ENCODE peak calls at places on chromosomes 1 and 21, in five cellular contexts. One of them, this sample, is unnamed.

GRCh38 chr1:209643295-209644020 is 8.8 kb downstream of the LAMB3 start:
- DNase-seq in GM12865: no peak
- DNase-seq in lung: peak; percentile 62
- DNase-seq in coronary artery: no peak
- DNase-seq in lower lobe of right lung: no peak
- DNase-seq in this sample: no peak

GRCh38 chr1:184237588-184237987 is 149.2 kb upstream of the C1orf21 start:
- DNase-seq in lower lobe of right lung: no peak
- DNase-seq in lung: no peak
- DNase-seq in coronary artery: no peak
- DNase-seq in GM12865: no peak
- DNase-seq in this sample: no peak

GRCh38 chr1:197467881-197468280 is 199.8 kb downstream of the CRB1 start:
- DNase-seq in lower lobe of right lung: no peak
- DNase-seq in coronary artery: no peak
- DNase-seq in GM12865: no peak
- DNase-seq in lung: no peak
- DNase-seq in this sample: no peak

GRCh38 chr1:63316540-63316939 is 5.8 kb upstream of the FOXD3 start:
- DNase-seq in coronary artery: no peak
- DNase-seq in GM12865: no peak
- DNase-seq in lower lobe of right lung: no peak
- DNase-seq in lung: no peak
- DNase-seq in this sample: no peak

GRCh38 chr1:150558761-150559626 is 9.8 kb downstream of the ADAMTSL4 start:
- DNase-seq in lung: no peak
- DNase-seq in lower lobe of right lung: peak; percentile 74
- DNase-seq in coronary artery: peak; percentile 84
- DNase-seq in GM12865: peak; percentile 10
- DNase-seq in this sample: no peak

GRCh38 chr1:232389744-232390143 is 240.2 kb downstream of the SIPA1L2 start:
- DNase-seq in lower lobe of right lung: no peak
- DNase-seq in lung: no peak
- DNase-seq in GM12865: no peak
- DNase-seq in coronary artery: no peak
- DNase-seq in this sample: no peak

GRCh38 chr1:6009120-6010040 is 17.2 kb upstream of the NPHP4 start:
- DNase-seq in lower lobe of right lung: peak; percentile 41
- DNase-seq in GM12865: no peak
- DNase-seq in coronary artery: no peak
- DNase-seq in lung: no peak
- DNase-seq in this sample: no peak

GRCh38 chr1:223403184-223403815 is 10.1 kb downstream of the CCDC185 start:
- DNase-seq in lung: no peak
- DNase-seq in GM12865: no peak
- DNase-seq in coronary artery: no peak
- DNase-seq in lower lobe of right lung: no peak
- DNase-seq in this sample: no peak

GRCh38 chr1:229557214-229557850 is 1.2 kb downstream of the ABCB10 start:
- DNase-seq in lung: no peak
- DNase-seq in coronary artery: no peak
- DNase-seq in lower lobe of right lung: no peak
- DNase-seq in GM12865: peak; percentile 75
- DNase-seq in this sample: no peak

GRCh38 chr21:39952265-39952664 is 85.0 kb downstream of the PCP4 start:
- DNase-seq in lung: no peak
- DNase-seq in GM12865: no peak
- DNase-seq in lower lobe of right lung: no peak
- DNase-seq in coronary artery: no peak
- DNase-seq in this sample: no peak

GRCh38 chr1:34127006-34128000 is 37.7 kb downstream of the CSMD2 start:
- DNase-seq in lung: no peak
- DNase-seq in coronary artery: peak; percentile 28
- DNase-seq in GM12865: no peak
- DNase-seq in lower lobe of right lung: no peak
- DNase-seq in this sample: no peak

GRCh38 chr1:60017831-60018230 is 55.7 kb downstream of the C1orf87 start:
- DNase-seq in GM12865: no peak
- DNase-seq in lung: no peak
- DNase-seq in coronary artery: no peak
- DNase-seq in lower lobe of right lung: no peak
- DNase-seq in this sample: no peak

GRCh38 chr1:37720231-37721130 is 28.2 kb downstream of the CDCA8 start:
- DNase-seq in lung: no peak
- DNase-seq in lower lobe of right lung: no peak
- DNase-seq in GM12865: no peak
- DNase-seq in coronary artery: no peak
- DNase-seq in this sample: no peak

GRCh38 chr1:50656931-50657330 is 233.7 kb upstream of the DMRTA2 start:
- DNase-seq in lower lobe of right lung: no peak
- DNase-seq in coronary artery: no peak
- DNase-seq in GM12865: no peak
- DNase-seq in lung: no peak
- DNase-seq in this sample: no peak

GRCh38 chr1:23544444-23545389 is 13.7 kb upstream of the E2F2 start:
- DNase-seq in lung: peak; percentile 78
- DNase-seq in coronary artery: peak; percentile 84
- DNase-seq in lower lobe of right lung: peak; percentile 77
- DNase-seq in GM12865: peak; percentile 89
- DNase-seq in this sample: peak; percentile 76

GRCh38 chr1:167447521-167448136 is 70.7 kb downstream of the CD247 start:
- DNase-seq in lung: no peak
- DNase-seq in coronary artery: peak; percentile 57
- DNase-seq in lower lobe of right lung: peak; percentile 66
- DNase-seq in GM12865: peak; percentile 58
- DNase-seq in this sample: no peak

GRCh38 chr1:228417061-228417460 is 400 bp upstream of the TRIM17 start:
- DNase-seq in GM12865: no peak
- DNase-seq in lung: no peak
- DNase-seq in lower lobe of right lung: no peak
- DNase-seq in coronary artery: no peak
- DNase-seq in this sample: no peak

GRCh38 chr1:71424536-71424935 is 343.7 kb upstream of the ZRANB2 start:
- DNase-seq in GM12865: no peak
- DNase-seq in lower lobe of right lung: no peak
- DNase-seq in coronary artery: no peak
- DNase-seq in lung: no peak
- DNase-seq in this sample: no peak

GRCh38 chr1:202622388-202622787 is 87.9 kb downstream of the SYT2 start:
- DNase-seq in lung: no peak
- DNase-seq in GM12865: no peak
- DNase-seq in coronary artery: no peak
- DNase-seq in lower lobe of right lung: no peak
- DNase-seq in this sample: no peak

GRCh38 chr1:1296070-1297061 is 11.4 kb downstream of the ACAP3 start:
- DNase-seq in lower lobe of right lung: no peak
- DNase-seq in coronary artery: no peak
- DNase-seq in GM12865: no peak
- DNase-seq in lung: no peak
- DNase-seq in this sample: no peak

GRCh38 chr1:51690285-51690961 is 73.5 kb downstream of the OSBPL9 start:
- DNase-seq in lung: no peak
- DNase-seq in lower lobe of right lung: no peak
- DNase-seq in coronary artery: no peak
- DNase-seq in GM12865: no peak
- DNase-seq in this sample: no peak

GRCh38 chr1:218585565-218586184 is 240.5 kb downstream of the TGFB2 start:
- DNase-seq in lower lobe of right lung: no peak
- DNase-seq in GM12865: no peak
- DNase-seq in coronary artery: no peak
- DNase-seq in lung: no peak
- DNase-seq in this sample: no peak

GRCh38 chr1:153357853-153358690 is at the start of gene S100A9:
- DNase-seq in coronary artery: peak; percentile 50
- DNase-seq in lung: no peak
- DNase-seq in GM12865: no peak
- DNase-seq in lower lobe of right lung: no peak
- DNase-seq in this sample: no peak

GRCh38 chr21:46005081-46005480 is 23.5 kb downstream of the COL6A1 start:
- DNase-seq in lung: no peak
- DNase-seq in coronary artery: peak; percentile 71
- DNase-seq in lower lobe of right lung: no peak
- DNase-seq in GM12865: no peak
- DNase-seq in this sample: peak; percentile 3

GRCh38 chr1:156704166-156704711 is 1.1 kb downstream of the CRABP2 start:
- DNase-seq in lung: no peak
- DNase-seq in lower lobe of right lung: no peak
- DNase-seq in coronary artery: no peak
- DNase-seq in GM12865: no peak
- DNase-seq in this sample: no peak
- H3K4me3 ChIP-seq in lung: no peak overlapping the region
- H3K4me3 ChIP-seq in lower lobe of right lung: no peak overlapping the region
- H3K4me3 ChIP-seq in coronary artery: peak overlapping the region; percentile 71
- H3K4me3 ChIP-seq in GM12865: no peak overlapping the region
- H3K4me3 ChIP-seq in this sample: peak overlapping the region; percentile 33

DNA sequence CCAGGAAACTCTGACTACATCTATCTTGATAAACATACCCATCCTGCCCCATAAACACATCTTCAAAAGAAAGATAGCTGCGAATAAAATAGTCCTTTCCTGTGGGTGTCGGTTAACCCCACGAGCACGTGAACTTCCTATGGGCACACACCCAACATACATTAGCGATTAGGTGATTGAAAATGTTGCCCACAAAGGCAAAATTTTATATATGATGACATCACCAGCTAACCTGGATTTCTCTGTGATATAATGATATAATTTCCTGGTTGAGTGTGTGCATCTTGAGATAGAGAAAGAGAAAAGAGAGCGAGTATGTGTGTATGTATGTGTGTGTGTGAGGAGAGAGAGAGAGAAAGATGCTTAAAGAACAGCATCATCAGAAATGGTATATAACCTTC is 296.1 kb downstream of the PTPRC start:
- DNase-seq in GM12865: peak; percentile 29
- DNase-seq in lung: no peak
- DNase-seq in coronary artery: no peak
- DNase-seq in lower lobe of right lung: no peak
- DNase-seq in this sample: no peak
- H3K4me3 ChIP-seq in GM12865: peak overlapping the region; percentile 67
- H3K4me3 ChIP-seq in lung: peak overlapping the region; percentile 26
- H3K4me3 ChIP-seq in coronary artery: peak overlapping the region; percentile 77
- H3K4me3 ChIP-seq in lower lobe of right lung: peak overlapping the region; percentile 57
- H3K4me3 ChIP-seq in this sample: no peak overlapping the region

DNA sequence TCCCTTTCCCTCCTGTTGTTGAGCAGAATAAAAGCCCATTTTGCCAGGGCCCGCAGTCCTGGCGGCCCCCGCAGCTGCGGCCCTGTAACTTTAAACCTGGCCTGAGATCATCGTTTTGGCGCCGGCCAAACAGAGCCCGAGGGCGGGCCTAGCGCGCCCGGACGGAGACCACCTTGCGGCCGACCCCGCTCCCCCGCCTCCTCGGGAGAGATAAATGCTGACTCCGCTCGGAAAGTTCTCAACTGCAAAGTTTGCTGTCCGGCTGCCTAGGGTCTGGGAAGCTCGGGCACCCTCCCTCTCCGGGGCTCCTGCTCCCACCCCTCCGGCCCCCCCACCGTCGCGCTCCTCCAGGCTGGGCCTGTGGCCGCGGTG is at the start of gene PDPN:
- DNase-seq in lung: no peak
- DNase-seq in coronary artery: no peak
- DNase-seq in lower lobe of right lung: no peak
- DNase-seq in GM12865: no peak
- DNase-seq in this sample: no peak
- H3K4me3 ChIP-seq in lung: no peak within 1 kb of the TSS
- H3K4me3 ChIP-seq in coronary artery: peak within 1 kb of the TSS; percentile 64
- H3K4me3 ChIP-seq in lower lobe of right lung: peak within 1 kb of the TSS; percentile 54
- H3K4me3 ChIP-seq in GM12865: no peak within 1 kb of the TSS
- H3K4me3 ChIP-seq in this sample: peak within 1 kb of the TSS; percentile 35

DNA sequence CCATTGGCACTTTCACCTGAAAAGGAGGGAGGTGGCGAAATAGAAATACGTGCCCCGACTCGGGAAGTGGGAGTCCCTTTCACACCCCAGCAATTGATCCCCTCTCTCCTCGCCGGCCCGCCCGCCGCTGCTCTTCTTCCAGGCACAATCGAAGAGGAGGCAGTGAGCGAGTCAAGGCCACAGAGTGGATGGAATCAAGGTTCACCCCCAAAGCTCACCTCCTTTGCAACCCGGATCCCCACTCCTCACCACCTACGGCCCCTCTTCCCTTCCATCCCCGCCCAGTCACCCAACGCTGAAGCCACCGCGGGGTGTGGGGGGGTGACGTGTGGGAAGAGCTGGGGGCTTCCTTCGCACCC is 771 bp downstream of the PLPPR5 start:
- DNase-seq in lower lobe of right lung: no peak
- DNase-seq in GM12865: no peak
- DNase-seq in coronary artery: no peak
- DNase-seq in lung: no peak
- DNase-seq in this sample: no peak
- H3K4me3 ChIP-seq in lower lobe of right lung: no peak overlapping the region
- H3K4me3 ChIP-seq in GM12865: no peak overlapping the region
- H3K4me3 ChIP-seq in coronary artery: peak overlapping the region; percentile 73
- H3K4me3 ChIP-seq in lung: no peak overlapping the region
- H3K4me3 ChIP-seq in this sample: no peak overlapping the region

This sample was measured in prostate gland.